ENCODE peak calls at places on chromosomes 5 and 9, in four cellular contexts. F is MM.1S, G is HCT116, R is GM23338. I is an unnamed sample.

GRCh38 chr5:130912088-130912487 is 253.0 kb downstream of the HINT1 start:
- DNase-seq in F (no peak), G (peak), R (peak), I (peak)

GRCh38 chr5:171852255-171852681 is 66.7 kb downstream of the SMIM23 start:
- DNase-seq in F (no peak), G (no peak), R (peak), I (no peak)

GRCh38 chr5:93188876-93189485 is 392.0 kb downstream of the NR2F1-AS1 start:
- DNase-seq in F (no peak), G (no peak), R (no peak), I (no peak)

GRCh38 chr9:34546834-34547827 is 24.3 kb upstream of the ENHO start:
- DNase-seq in F (peak), G (peak), R (peak), I (peak)

GRCh38 chr5:173016621-173017046 is 33.1 kb downstream of the ATP6V0E1 start:
- DNase-seq in F (no peak), G (peak), R (peak), I (peak)

GRCh38 chr9:132965478-132965877 is 13.0 kb upstream of the GFI1B start:
- DNase-seq in F (no peak), G (no peak), R (no peak), I (no peak)

GRCh38 chr9:6566409-6567139 is 79.0 kb downstream of the GLDC start:
- DNase-seq in F (no peak), G (peak), R (no peak), I (peak)

GRCh38 chr9:133113163-133113927 is 7.7 kb downstream of the RALGDS start:
- DNase-seq in F (no peak), G (no peak), R (no peak), I (no peak)

GRCh38 chr5:82347213-82347947 is 69.2 kb upstream of the RPS23 start:
- DNase-seq in F (no peak), G (no peak), R (peak), I (no peak)

GRCh38 chr9:123929177-123929869 is 603 bp downstream of the DENND1A start:
- DNase-seq in F (peak), G (no peak), R (peak), I (no peak)

GRCh38 chr5:144538845-144539244 is 368.2 kb downstream of the KCTD16 start:
- DNase-seq in F (no peak), G (no peak), R (no peak), I (no peak)

GRCh38 chr5:36689225-36689624 is 82.8 kb downstream of the SLC1A3 start:
- DNase-seq in F (no peak), G (no peak), R (no peak), I (no peak)

GRCh38 chr5:149886060-149886459 is 58.5 kb downstream of the PDE6A start:
- DNase-seq in F (no peak), G (no peak), R (no peak), I (no peak)

GRCh38 chr9:137670391-137671195 is 51.8 kb downstream of the EHMT1 start:
- DNase-seq in F (no peak), G (no peak), R (peak), I (no peak)

GRCh38 chr5:134077926-134078580 is 36.4 kb upstream of the TCF7 start:
- DNase-seq in F (no peak), G (no peak), R (no peak), I (no peak)

GRCh38 chr9:116669296-116669695 is 17.8 kb upstream of the TRIM32 start:
- DNase-seq in F (no peak), G (no peak), R (no peak), I (no peak)

GRCh38 chr5:15004506-15004905 is 132.9 kb upstream of the ANKH start:
- DNase-seq in F (no peak), G (no peak), R (no peak), I (no peak)

GRCh38 chr9:133051281-133051900 is 10.4 kb upstream of the CEL start:
- DNase-seq in F (no peak), G (no peak), R (no peak), I (no peak)

DNA sequence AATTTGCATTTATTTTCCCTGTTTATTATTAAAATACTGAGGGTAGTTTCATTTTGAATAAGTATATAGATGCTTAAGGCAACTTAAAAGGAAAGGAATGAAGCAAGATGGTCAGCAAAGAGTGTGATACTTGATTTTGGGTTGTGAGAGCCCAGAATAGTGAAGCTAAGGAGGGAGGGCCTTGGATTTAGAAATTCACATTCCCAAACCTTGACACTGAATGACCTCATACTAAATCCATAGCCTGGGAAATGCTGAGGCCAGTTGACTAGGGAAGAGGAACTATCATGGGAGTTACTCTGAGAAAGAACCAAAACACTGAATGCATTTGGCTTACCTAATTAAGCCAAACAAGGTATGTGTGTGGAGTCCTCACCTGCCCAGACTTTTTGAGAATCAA is 292.5 kb downstream of the SPATA31D1 start:
- DNase-seq in F (no peak), G (no peak), R (no peak), I (no peak)
- TF ChIP-seq EZH2phosphoT487 in F (no peak), G (no peak), R (no peak), I (no peak)

GRCh38 chr9:13598738-13599137 is 319.2 kb upstream of the MPDZ start:
- DNase-seq in F (no peak), G (no peak), R (no peak), I (no peak)

GRCh38 chr9:13607746-13608445 is 328.4 kb upstream of the MPDZ start:
- DNase-seq in F (no peak), G (no peak), R (peak), I (no peak)

GRCh38 chr9:13606576-13606975 is 327.1 kb upstream of the MPDZ start:
- DNase-seq in F (no peak), G (no peak), R (no peak), I (no peak)

GRCh38 chr9:13603916-13604315 is 324.4 kb upstream of the MPDZ start:
- DNase-seq in F (no peak), G (no peak), R (no peak), I (no peak)
- H2AFZ ChIP-seq in F (no peak), G (no peak), R (no peak), I (no peak)

GRCh38 chr5:136404616-136405015 is 39.3 kb upstream of the TRPC7 start:
- DNase-seq in F (no peak), G (no peak), R (no peak), I (no peak)
- TF ChIP-seq EZH2phosphoT487 in F (no peak), G (no peak), R (no peak), I (no peak)

DNA sequence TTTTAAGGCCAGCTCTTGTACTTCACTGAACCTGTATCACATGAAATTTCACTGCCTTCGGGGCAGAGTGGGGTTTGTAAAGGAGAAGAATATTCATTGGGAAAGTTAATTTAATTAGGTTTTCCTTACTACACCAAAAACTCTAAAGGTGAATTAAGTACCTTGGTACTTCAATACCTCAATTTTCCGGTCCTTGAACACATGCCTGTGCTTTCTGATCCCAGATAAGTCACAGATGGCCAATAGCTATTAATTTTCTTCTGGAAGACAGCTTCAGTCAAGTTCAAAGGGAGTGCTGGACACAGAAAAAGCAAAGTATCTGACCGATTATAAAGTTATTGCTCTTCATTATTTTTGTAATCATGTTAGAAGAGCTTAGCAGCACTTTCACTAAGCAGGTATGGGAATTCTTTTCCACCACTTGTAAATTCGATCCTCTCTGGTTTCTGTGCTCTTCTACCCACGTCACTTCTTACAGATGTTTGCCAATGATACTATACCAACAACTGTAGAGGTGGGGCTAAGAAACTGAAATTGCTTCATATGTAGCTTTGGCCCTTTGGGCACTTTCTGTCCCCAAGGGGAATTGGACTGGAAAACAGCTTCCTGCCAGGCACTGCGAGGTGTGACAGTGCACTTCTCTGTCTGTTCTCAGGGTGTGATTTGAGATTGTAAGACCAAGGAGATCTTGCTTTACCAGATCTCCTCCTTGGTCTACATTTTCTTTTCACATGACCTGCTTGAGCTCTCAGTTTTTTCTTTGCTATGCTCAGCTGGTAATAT is 164.0 kb downstream of the CCDC192 start:
- DNase-seq in F (no peak), G (no peak), R (no peak), I (no peak)
- H2AFZ ChIP-seq in F (no peak), G (no peak), R (no peak), I (no peak)

DNA sequence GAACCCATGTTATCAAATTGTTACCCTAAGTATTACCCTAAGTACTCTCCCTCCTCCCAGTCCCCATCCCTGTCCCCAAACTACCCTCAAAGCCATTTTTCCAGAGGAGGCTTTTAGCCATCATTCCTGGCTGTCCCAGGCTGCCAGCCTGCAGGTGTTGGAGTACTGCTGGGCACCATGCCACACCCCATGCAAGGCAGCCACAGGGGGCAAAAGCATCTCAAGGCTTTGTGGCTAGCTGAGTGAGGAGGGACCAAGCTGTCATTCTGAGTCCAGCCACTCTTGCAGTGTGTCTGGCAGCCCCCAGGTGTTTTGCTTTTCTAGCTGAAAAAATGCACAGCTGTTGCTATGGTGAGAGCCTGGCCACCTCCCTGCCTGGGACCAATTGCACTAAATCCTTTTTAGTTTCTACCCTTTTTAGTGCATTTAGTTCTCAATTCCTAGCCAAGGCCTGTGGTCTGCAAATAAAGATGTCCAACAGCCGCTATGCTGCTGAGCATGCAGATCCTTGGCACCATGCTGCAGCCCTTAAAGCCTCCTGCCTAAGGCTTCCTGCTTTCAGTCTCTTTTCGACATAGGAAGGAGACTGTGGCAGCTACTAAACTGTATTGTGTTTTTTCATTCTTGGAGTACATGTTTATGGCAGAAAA is 50.4 kb upstream of the PTGS1 start:
- DNase-seq in F (no peak), G (no peak), R (no peak), I (no peak)
- TF ChIP-seq EZH2phosphoT487 in F (no peak), G (no peak), R (no peak), I (no peak)

GRCh38 chr5:142319105-142319504 is 5.7 kb downstream of the SPRY4 start:
- DNase-seq in F (no peak), G (no peak), R (no peak), I (no peak)
- H2AFZ ChIP-seq in F (no peak), G (no peak), R (no peak), I (no peak)

DNA sequence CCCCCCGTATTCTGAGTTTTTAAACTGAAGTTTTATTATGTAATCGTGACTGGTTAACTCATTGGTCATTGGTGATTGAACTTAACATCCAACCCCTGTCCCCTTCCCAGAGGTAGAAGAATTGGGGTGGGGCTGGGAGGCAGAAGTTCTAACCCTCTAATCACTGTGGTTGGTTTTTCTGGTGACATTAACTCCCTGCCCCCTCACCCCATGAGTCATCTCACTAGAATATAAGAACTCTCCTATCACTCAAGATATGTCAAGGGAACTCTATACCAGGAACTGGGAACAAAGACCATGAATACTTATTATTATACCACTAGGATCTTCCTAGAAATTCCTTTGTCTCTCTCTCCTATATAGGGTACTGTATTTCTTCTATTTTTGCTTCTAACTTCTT is 52.3 kb upstream of the CAVIN4 start:
- DNase-seq in F (no peak), G (no peak), R (no peak), I (no peak)
- TF ChIP-seq EZH2phosphoT487 in F (no peak), G (no peak), R (no peak), I (no peak)

DNA sequence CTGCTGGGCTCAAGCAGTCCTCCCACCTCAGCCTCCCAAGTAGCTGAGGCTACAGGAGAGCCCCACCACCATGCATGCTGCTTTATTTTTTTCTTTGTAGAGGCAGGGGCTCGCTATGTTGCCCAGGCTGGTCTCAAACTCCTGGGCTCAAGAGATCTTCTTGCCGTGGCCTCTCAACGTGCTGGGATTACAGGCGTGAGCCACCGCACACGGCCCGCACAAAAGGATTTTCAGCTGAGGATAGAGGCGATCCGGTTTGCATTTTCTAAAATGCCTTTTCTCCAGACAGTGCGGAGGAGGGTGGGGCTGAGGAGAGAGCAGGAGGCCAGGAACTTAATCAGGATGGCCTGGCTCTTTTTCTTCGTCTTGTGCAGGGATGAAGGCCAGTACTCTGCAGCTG is 6.9 kb downstream of the HRH2 start:
- DNase-seq in F (no peak), G (no peak), R (no peak), I (no peak)
- H2AFZ ChIP-seq in F (no peak), G (no peak), R (no peak), I (no peak)

I was measured in PC-3.